ENCODE peak calls at places on chromosomes 6 and 20, in seven cellular contexts. X, B, W, A, K, Q and T are unnamed samples.

GRCh38 chr6:141288947-141289346 is 843.8 kb upstream of the GJE1 start:
- DNase-seq in A (no peak), K (no peak), X (no peak), B (no peak), Q (no peak), W (no peak), T (no peak)

GRCh38 chr20:17938889-17939619 is 29.5 kb downstream of the SNX5 start:
- DNase-seq in Q (no peak), A (peak), X (peak), W (peak), B (no peak), K (peak), T (no peak)

GRCh38 chr6:104566411-104566810 is 293.3 kb downstream of the HACE1 start:
- DNase-seq in W (peak), Q (no peak), B (no peak), X (no peak), A (peak), K (peak), T (no peak)

GRCh38 chr6:168526841-168527281 is 85.9 kb downstream of the SMOC2 start:
- DNase-seq in B (no peak), W (peak), A (no peak), K (peak), Q (no peak), X (no peak), T (no peak)

GRCh38 chr6:53728570-53729194 is 63.1 kb upstream of the KLHL31 start:
- DNase-seq in W (peak), K (peak), A (peak), B (no peak), Q (no peak), X (peak), T (no peak)

GRCh38 chr6:14126250-14126649 is 8.7 kb downstream of the CD83 start:
- DNase-seq in X (no peak), W (no peak), A (no peak), K (no peak), Q (no peak), B (no peak), T (no peak)

GRCh38 chr6:105402090-105402980 is 547 bp downstream of the PREP start:
- DNase-seq in W (peak), A (peak), K (peak), X (no peak), B (no peak), Q (no peak), T (no peak)

GRCh38 chr20:36177716-36178115 is 23.2 kb downstream of the EPB41L1 start:
- DNase-seq in A (no peak), W (no peak), B (no peak), K (no peak), Q (no peak), X (no peak), T (no peak)

GRCh38 chr6:51959744-51960383 is 127.5 kb downstream of the PKHD1 start:
- DNase-seq in K (peak), Q (no peak), X (peak), W (peak), A (peak), B (peak), T (peak)

GRCh38 chr6:54588176-54588575 is 258.4 kb upstream of the FAM83B start:
- DNase-seq in K (no peak), X (no peak), W (peak), B (no peak), Q (no peak), A (no peak), T (no peak)

GRCh38 chr6:9428416-9429172 is 986.3 kb downstream of the TFAP2A start:
- DNase-seq in A (peak), K (peak), Q (no peak), X (no peak), B (no peak), W (peak), T (no peak)

GRCh38 chr6:107611060-107611824 is 121.3 kb downstream of the SOBP start:
- DNase-seq in B (no peak), Q (no peak), W (peak), X (no peak), A (peak), K (no peak), T (no peak)

GRCh38 chr6:133707456-133707855 is 181.5 kb upstream of the TCF21 start:
- DNase-seq in B (peak), K (peak), X (no peak), Q (no peak), A (peak), W (peak), T (peak)

GRCh38 chr6:142822882-142823578 is 121.9 kb downstream of the HIVEP2 start:
- DNase-seq in X (peak), W (no peak), Q (no peak), K (peak), B (no peak), A (no peak), T (no peak)

GRCh38 chr6:28161410-28162079 is 19.9 kb downstream of the ZKSCAN8 start:
- DNase-seq in A (peak), Q (no peak), B (no peak), W (peak), X (peak), K (peak), T (no peak)

GRCh38 chr6:3965071-3965718 is 113.7 kb downstream of the FAM217A start:
- DNase-seq in Q (peak), B (no peak), X (no peak), W (no peak), K (peak), A (no peak), T (peak)

GRCh38 chr6:33392168-33392947 is 735 bp downstream of the KIFC1 start:
- DNase-seq in K (no peak), A (no peak), X (no peak), B (no peak), Q (no peak), W (no peak), T (no peak)

GRCh38 chr6:122289721-122290501 is 109.5 kb upstream of the HSF2 start:
- DNase-seq in A (peak), Q (no peak), B (peak), W (peak), X (no peak), K (peak), T (no peak)

DNA sequence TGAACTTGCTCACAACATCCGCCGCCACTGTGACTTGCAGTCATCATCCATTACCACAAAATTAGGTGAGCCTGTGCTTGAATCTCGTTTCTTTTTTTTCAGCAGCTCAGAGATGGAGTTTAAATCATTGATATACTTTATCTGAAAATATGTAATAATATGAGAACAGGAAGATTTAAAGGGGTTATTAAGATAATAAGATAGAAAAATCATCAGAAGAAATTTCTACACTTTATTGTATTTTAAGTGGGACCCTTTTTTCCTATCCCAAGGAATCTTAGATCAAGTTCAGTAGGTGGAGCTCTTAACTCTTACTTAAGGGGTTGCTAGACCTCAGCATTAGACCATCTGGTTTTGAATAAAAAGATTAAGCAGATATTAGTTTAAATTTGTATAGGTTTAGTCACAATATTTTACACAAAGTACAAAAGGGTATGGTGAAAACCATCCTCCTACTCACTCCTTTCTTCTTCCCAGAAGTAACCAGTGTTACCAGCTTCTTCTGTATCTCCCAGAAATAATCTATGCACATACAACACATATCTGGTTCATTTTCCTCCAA is 9.4 kb upstream of the NCOA7 start:
- DNase-seq in A (no peak), Q (no peak), W (peak), B (no peak), K (no peak), X (no peak), T (no peak)
- TF ChIP-seq CTCF in A (no peak), Q (peak), W (no peak), B (no peak), K (no peak), X (peak), T (peak)

GRCh38 chr20:34069341-34070078 is 42.5 kb downstream of the EIF2S2 start:
- DNase-seq in A (peak), B (peak), K (peak), W (peak), Q (peak), X (peak), T (peak)

GRCh38 chr20:34072076-34072475 is 40.0 kb downstream of the EIF2S2 start:
- DNase-seq in B (no peak), K (no peak), X (no peak), W (no peak), A (no peak), Q (no peak), T (no peak)

GRCh38 chr20:34072778-34073177 is 39.3 kb downstream of the EIF2S2 start:
- DNase-seq in K (no peak), Q (no peak), B (no peak), W (no peak), A (no peak), X (no peak), T (no peak)

GRCh38 chr20:34068001-34068400 is 44.0 kb downstream of the EIF2S2 start:
- DNase-seq in W (no peak), A (no peak), X (no peak), B (no peak), Q (no peak), K (no peak), T (no peak)

GRCh38 chr20:34070079-34070439 is 42.0 kb downstream of the EIF2S2 start:
- DNase-seq in X (no peak), A (no peak), K (no peak), W (no peak), B (no peak), Q (no peak), T (no peak)
- TF ChIP-seq CTCF in X (no peak), A (no peak), K (no peak), W (no peak), B (no peak), Q (no peak), T (no peak)

GRCh38 chr6:118509009-118509617 is 39.0 kb upstream of the PLN start:
- DNase-seq in X (no peak), A (peak), K (peak), B (no peak), W (peak), Q (no peak), T (no peak)
- TF ChIP-seq CTCF in X (peak), A (peak), K (peak), B (peak), W (peak), Q (peak), T (peak)

GRCh38 chr20:52459150-52459549 is 267.6 kb upstream of the ZFP64 start:
- DNase-seq in K (no peak), Q (no peak), X (no peak), A (no peak), B (no peak), W (no peak), T (no peak)

GRCh38 chr20:52457826-52458225 is 266.2 kb upstream of the ZFP64 start:
- DNase-seq in X (no peak), A (no peak), B (no peak), W (no peak), K (no peak), Q (peak), T (no peak)

DNA sequence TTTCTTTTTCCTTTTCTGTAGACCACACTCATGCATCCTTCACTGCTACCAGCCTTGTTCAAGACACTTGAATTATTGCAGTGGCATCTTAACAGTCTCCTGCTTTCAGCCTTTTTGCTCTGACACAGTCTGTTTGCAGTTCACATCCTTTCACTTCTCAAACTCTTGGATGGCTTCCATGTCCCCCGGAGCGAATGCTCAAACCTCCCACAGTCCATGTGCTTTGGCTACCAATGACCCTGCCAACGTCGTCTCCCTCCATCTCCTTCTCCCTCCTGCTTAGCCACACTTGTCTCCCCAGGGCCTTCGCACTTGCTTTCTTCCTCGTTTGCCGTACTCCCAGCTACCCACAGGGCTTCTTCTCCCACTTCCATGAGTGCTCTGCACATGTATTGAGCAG is 270.0 kb upstream of the ZFP64 start:
- DNase-seq in B (no peak), K (no peak), X (no peak), A (no peak), Q (no peak), W (peak), T (no peak)
- TF ChIP-seq CTCF in B (no peak), K (no peak), X (no peak), A (no peak), Q (no peak), W (no peak), T (no peak)

GRCh38 chr20:840503-840857 is 7.0 kb downstream of the FAM110A start:
- DNase-seq in B (no peak), W (no peak), K (no peak), X (no peak), A (no peak), Q (no peak), T (no peak)
- TF ChIP-seq CTCF in B (no peak), W (no peak), K (no peak), X (no peak), A (no peak), Q (no peak), T (no peak)

GRCh38 chr6:7175463-7175862 is 67.7 kb downstream of the RREB1 start:
- DNase-seq in B (no peak), K (no peak), X (no peak), Q (no peak), W (peak), A (no peak), T (no peak)

GRCh38 chr6:7178280-7178679 is 70.5 kb downstream of the RREB1 start:
- DNase-seq in Q (no peak), X (no peak), K (no peak), W (no peak), A (no peak), B (no peak), T (no peak)

GRCh38 chr6:7173843-7174503 is 66.2 kb downstream of the RREB1 start:
- DNase-seq in Q (no peak), A (no peak), K (no peak), X (no peak), B (no peak), W (no peak), T (no peak)

GRCh38 chr6:7172605-7173185 is 64.9 kb downstream of the RREB1 start:
- DNase-seq in W (no peak), A (peak), X (peak), B (no peak), Q (no peak), K (no peak), T (no peak)

DNA sequence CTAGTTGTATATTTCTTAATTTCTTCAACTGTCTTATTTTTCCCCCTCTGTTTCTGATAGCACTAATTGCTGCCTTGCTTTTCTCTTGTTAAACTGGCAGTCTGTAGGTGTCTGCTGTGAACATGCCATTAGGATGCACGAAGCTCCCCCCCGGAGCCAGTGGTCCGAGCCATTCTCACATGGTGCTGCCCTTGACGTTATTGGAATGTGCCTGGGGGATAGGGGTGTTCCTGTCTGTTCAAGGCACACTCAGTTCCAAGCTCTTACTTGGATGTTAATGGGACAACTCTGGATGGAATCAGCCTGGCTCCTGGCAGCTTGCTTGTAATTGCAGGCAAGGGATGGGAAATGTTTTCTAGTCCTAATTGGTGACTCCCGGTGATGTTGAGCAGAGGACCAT is 68.4 kb downstream of the RREB1 start:
- DNase-seq in Q (no peak), X (no peak), A (no peak), W (no peak), B (no peak), K (no peak), T (no peak)
- TF ChIP-seq CTCF in Q (no peak), X (no peak), A (no peak), W (no peak), B (no peak), K (no peak), T (no peak)

GRCh38 chr6:224350-224749 is 67.9 kb upstream of the DUSP22 start:
- DNase-seq in X (no peak), K (no peak), W (no peak), Q (no peak), B (no peak), A (no peak), T (no peak)

GRCh38 chr6:222468-222867 is 69.8 kb upstream of the DUSP22 start:
- DNase-seq in B (no peak), A (no peak), K (no peak), X (no peak), W (no peak), Q (no peak), T (no peak)

GRCh38 chr6:223136-223535 is 69.2 kb upstream of the DUSP22 start:
- DNase-seq in X (no peak), K (no peak), B (no peak), W (no peak), A (no peak), Q (no peak), T (no peak)

GRCh38 chr6:225121-225721 is 67.1 kb upstream of the DUSP22 start:
- DNase-seq in X (no peak), B (no peak), Q (no peak), K (peak), W (no peak), A (no peak), T (no peak)

DNA sequence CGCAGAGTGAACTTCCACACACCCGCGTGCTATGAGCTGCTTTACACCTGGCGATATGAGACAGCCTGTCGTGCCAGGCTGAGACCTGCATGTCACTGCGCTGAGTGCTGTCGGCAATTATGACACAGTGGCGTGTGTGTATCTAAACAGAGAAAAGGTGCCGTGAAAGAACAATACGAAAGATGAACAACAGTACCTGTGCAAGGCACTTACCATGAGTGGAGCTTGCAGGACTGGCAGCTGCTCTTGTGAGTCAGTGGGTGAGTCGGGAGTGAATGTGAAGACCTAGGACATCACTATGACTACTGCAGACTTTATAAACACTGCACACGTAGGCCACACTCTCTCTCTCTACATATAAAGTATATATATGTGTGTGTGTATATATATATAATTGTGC is 68.5 kb upstream of the DUSP22 start:
- DNase-seq in B (no peak), X (no peak), Q (no peak), A (peak), W (peak), K (peak), T (no peak)
- TF ChIP-seq CTCF in B (no peak), X (no peak), Q (no peak), A (no peak), W (no peak), K (no peak), T (no peak)